ENCODE peak calls at places on chromosomes 3 and 15, in seven cellular contexts. Y is astrocyte; B is CD4-positive, alpha-beta T cell; J is uterus; A is aorta; H is CD8-positive, alpha-beta memory T cell; O is HCT116. G is an unnamed sample.

GRCh38 chr3:185382154-185382553 is 19.2 kb downstream of the MAP3K13 start:
- DNase-seq in Y (no peak), B (no peak), J (no peak), A (no peak), H (no peak), O (no peak), G (no peak)

GRCh38 chr3:25448750-25449684 is 21.0 kb downstream of the RARB start:
- DNase-seq in Y (peak), B (no peak), J (peak), A (peak), H (no peak), O (no peak), G (peak)

GRCh38 chr3:46100812-46101211 is 73.5 kb upstream of the XCR1 start:
- DNase-seq in Y (no peak), B (no peak), J (no peak), A (no peak), H (no peak), O (no peak), G (no peak)

GRCh38 chr15:78355185-78355584 is 15.0 kb downstream of the CRABP1 start:
- DNase-seq in Y (no peak), B (no peak), J (no peak), A (no peak), H (no peak), O (no peak), G (no peak)

GRCh38 chr3:4722103-4722502 is 229.0 kb downstream of the ITPR1 start:
- DNase-seq in Y (peak), B (no peak), J (no peak), A (peak), H (no peak), O (peak), G (peak)

GRCh38 chr3:62252614-62253147 is 120.7 kb downstream of the FEZF2 start:
- DNase-seq in Y (peak), B (no peak), J (no peak), A (no peak), H (no peak), O (no peak), G (no peak)

GRCh38 chr3:74074700-74075099 is 450.0 kb upstream of the PDZRN3 start:
- DNase-seq in Y (no peak), B (no peak), J (no peak), A (no peak), H (no peak), O (no peak), G (no peak)

GRCh38 chr15:70058642-70059360 is 38.9 kb downstream of the TLE3 start:
- DNase-seq in Y (no peak), B (no peak), J (no peak), A (no peak), H (peak), O (no peak), G (no peak)

GRCh38 chr3:138114431-138114918 is 933 bp downstream of the DZIP1L start:
- DNase-seq in Y (peak), B (no peak), J (no peak), A (no peak), H (no peak), O (no peak), G (no peak)

GRCh38 chr15:38690737-38691332 is 126.2 kb upstream of the RASGRP1 start:
- DNase-seq in Y (peak), B (peak), J (peak), A (peak), H (peak), O (peak), G (peak)

GRCh38 chr3:172009736-172010254 is 29.6 kb upstream of the FNDC3B start:
- DNase-seq in Y (no peak), B (no peak), J (no peak), A (no peak), H (no peak), O (no peak), G (no peak)

GRCh38 chr3:62365311-62366092 is 7.8 kb downstream of the FEZF2 start:
- DNase-seq in Y (no peak), B (no peak), J (no peak), A (no peak), H (no peak), O (no peak), G (no peak)

GRCh38 chr15:83978588-83978987 is 257.0 kb upstream of the GOLGA6L4 start:
- DNase-seq in Y (no peak), B (no peak), J (no peak), A (no peak), H (no peak), O (no peak), G (no peak)

GRCh38 chr15:98723195-98723594 is 74.9 kb downstream of the IGF1R start:
- DNase-seq in Y (no peak), B (no peak), J (no peak), A (no peak), H (no peak), O (no peak), G (no peak)

GRCh38 chr15:53830707-53831386 is 71.4 kb upstream of the WDR72 start:
- DNase-seq in Y (no peak), B (no peak), J (no peak), A (no peak), H (no peak), O (no peak), G (no peak)

GRCh38 chr3:168094877-168095610 is 680 bp downstream of the GOLIM4 start:
- DNase-seq in Y (peak), B (no peak), J (peak), A (peak), H (peak), O (peak), G (peak)

GRCh38 chr15:65029736-65030208 is 333 bp upstream of the MTFMT start:
- DNase-seq in Y (no peak), B (no peak), J (no peak), A (no peak), H (no peak), O (no peak), G (no peak)

GRCh38 chr3:192850501-192850981 is 67.1 kb downstream of the MB21D2 start:
- DNase-seq in Y (peak), B (no peak), J (no peak), A (no peak), H (no peak), O (no peak), G (peak)

GRCh38 chr3:156218353-156218744 is 98.0 kb downstream of the KCNAB1 start:
- DNase-seq in Y (peak), B (no peak), J (no peak), A (no peak), H (no peak), O (no peak), G (no peak)

GRCh38 chr3:73950781-73951180 is 326.0 kb upstream of the PDZRN3 start:
- DNase-seq in Y (no peak), B (no peak), J (no peak), A (no peak), H (no peak), O (no peak), G (peak)

GRCh38 chr3:57983734-57984518 is 24.3 kb upstream of the FLNB start:
- DNase-seq in Y (peak), B (peak), J (peak), A (peak), H (peak), O (no peak), G (peak)

GRCh38 chr3:72907851-72908620 is 20.2 kb downstream of the GXYLT2 start:
- DNase-seq in Y (peak), B (no peak), J (peak), A (peak), H (no peak), O (no peak), G (no peak)

GRCh38 chr3:150147776-150148175 is 177.1 kb upstream of the PFN2 start:
- DNase-seq in Y (peak), B (no peak), J (no peak), A (no peak), H (no peak), O (no peak), G (no peak)

GRCh38 chr3:58492385-58492970 is 582 bp downstream of the KCTD6 start:
- DNase-seq in Y (no peak), B (no peak), J (no peak), A (no peak), H (peak), O (no peak), G (no peak)

GRCh38 chr3:104367000-104367399 is 999.7 kb upstream of the ALCAM start:
- DNase-seq in Y (no peak), B (no peak), J (no peak), A (no peak), H (no peak), O (no peak), G (no peak)

GRCh38 chr3:141737108-141737507 is 990 bp upstream of the RNF7 start:
- DNase-seq in Y (no peak), B (no peak), J (no peak), A (no peak), H (no peak), O (no peak), G (no peak)

GRCh38 chr3:70000563-70001081 is 1.1 kb downstream of the SAMMSON start:
- DNase-seq in Y (no peak), B (no peak), J (no peak), A (no peak), H (no peak), O (no peak), G (peak)

GRCh38 chr15:49495993-49496747 is 73.1 kb downstream of the FGF7 start:
- DNase-seq in Y (peak), B (no peak), J (no peak), A (no peak), H (no peak), O (no peak), G (no peak)

GRCh38 chr3:129277829-129278271 is 820 bp upstream of the HMCES start:
- DNase-seq in Y (no peak), B (no peak), J (no peak), A (no peak), H (no peak), O (no peak), G (no peak)
- H3K27ac ChIP-seq in Y (peak), B (peak), J (peak), A (peak), H (peak), O (peak), G (peak)

GRCh38 chr3:16130066-16130465 is 44.4 kb upstream of the GALNT15 start:
- DNase-seq in Y (peak), B (no peak), J (no peak), A (peak), H (no peak), O (no peak), G (no peak)
- H3K27ac ChIP-seq in Y (peak), B (no peak), J (no peak), A (peak), H (no peak), O (no peak), G (no peak)

GRCh38 chr3:89964347-89964746 is 856.9 kb downstream of the EPHA3 start:
- DNase-seq in Y (peak), B (no peak), J (no peak), A (no peak), H (no peak), O (no peak), G (no peak)
- H3K27ac ChIP-seq in Y (no peak), B (no peak), J (no peak), A (no peak), H (no peak), O (no peak), G (no peak)

GRCh38 chr3:66489577-66489976 is 11.2 kb downstream of the LRIG1 start:
- DNase-seq in Y (no peak), B (no peak), J (no peak), A (no peak), H (no peak), O (no peak), G (no peak)

GRCh38 chr3:66487475-66487874 is 13.3 kb downstream of the LRIG1 start:
- DNase-seq in Y (peak), B (no peak), J (no peak), A (no peak), H (no peak), O (no peak), G (no peak)

GRCh38 chr3:66489115-66489514 is 11.7 kb downstream of the LRIG1 start:
- DNase-seq in Y (no peak), B (no peak), J (no peak), A (no peak), H (no peak), O (no peak), G (no peak)

GRCh38 chr3:66490214-66490613 is 10.6 kb downstream of the LRIG1 start:
- DNase-seq in Y (peak), B (no peak), J (no peak), A (no peak), H (no peak), O (no peak), G (no peak)

GRCh38 chr3:66488492-66488891 is 12.3 kb downstream of the LRIG1 start:
- DNase-seq in Y (no peak), B (no peak), J (no peak), A (no peak), H (no peak), O (no peak), G (no peak)
- H3K27ac ChIP-seq in Y (no peak), B (peak), J (peak), A (peak), H (no peak), O (no peak), G (no peak)

DNA sequence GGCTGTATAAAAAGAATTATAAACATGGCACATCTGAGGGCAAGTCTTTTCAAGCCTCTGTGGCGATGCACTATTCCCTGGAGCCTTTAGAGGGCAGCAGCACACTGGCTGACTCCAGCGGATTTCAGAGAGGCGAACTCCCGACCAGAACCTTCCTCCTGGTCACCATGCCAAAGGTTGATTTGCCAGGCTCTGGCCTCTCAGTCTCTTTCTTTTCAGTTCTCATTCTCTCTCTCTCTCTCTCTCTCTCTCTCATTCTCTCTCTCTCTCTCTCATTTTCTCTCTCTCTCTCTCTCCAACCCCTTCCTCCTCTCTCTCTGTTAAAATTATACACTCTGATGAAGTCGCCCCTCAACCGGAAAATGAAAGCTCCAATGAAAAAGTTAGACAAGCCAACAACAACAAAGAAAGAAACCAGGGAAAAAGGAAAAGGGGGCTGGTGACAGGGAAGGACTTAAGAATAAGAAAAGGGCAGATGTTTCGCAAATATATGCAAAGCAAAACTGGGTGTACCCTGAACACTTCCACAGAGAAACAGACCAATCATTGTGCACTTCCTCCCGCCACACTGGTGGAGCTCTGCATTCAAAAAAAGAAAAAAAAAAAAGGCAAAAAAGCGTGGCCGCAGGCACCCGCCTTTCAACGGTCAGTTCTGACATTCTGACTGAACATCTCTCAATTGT is 90.2 kb downstream of the TIGIT start:
- DNase-seq in Y (peak), B (peak), J (peak), A (peak), H (peak), O (peak), G (peak)
- H3K27ac ChIP-seq in Y (peak), B (no peak), J (peak), A (no peak), H (no peak), O (peak), G (peak)

DNA sequence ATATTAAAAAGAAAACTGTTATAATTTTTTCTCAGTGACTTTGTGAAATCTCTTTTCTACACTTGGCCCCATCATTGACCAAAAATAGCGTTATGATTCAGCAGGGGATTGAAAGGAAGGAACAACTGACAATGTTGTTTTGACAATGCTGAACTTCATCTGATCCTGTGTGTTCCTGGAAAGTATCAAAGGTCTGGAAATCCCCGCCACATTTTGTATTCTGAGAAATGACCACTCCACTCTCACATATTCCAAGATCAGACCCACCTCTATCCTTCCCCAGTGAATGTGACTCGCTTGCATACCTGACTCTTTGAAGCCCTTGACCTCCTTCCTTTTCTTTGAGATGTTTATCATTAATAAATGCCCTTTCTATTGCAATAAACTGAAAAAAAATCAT is 9.7 kb upstream of the RIOX2 start:
- DNase-seq in Y (no peak), B (no peak), J (no peak), A (no peak), H (no peak), O (no peak), G (no peak)
- H3K27ac ChIP-seq in Y (no peak), B (no peak), J (no peak), A (no peak), H (no peak), O (no peak), G (no peak)

DNA sequence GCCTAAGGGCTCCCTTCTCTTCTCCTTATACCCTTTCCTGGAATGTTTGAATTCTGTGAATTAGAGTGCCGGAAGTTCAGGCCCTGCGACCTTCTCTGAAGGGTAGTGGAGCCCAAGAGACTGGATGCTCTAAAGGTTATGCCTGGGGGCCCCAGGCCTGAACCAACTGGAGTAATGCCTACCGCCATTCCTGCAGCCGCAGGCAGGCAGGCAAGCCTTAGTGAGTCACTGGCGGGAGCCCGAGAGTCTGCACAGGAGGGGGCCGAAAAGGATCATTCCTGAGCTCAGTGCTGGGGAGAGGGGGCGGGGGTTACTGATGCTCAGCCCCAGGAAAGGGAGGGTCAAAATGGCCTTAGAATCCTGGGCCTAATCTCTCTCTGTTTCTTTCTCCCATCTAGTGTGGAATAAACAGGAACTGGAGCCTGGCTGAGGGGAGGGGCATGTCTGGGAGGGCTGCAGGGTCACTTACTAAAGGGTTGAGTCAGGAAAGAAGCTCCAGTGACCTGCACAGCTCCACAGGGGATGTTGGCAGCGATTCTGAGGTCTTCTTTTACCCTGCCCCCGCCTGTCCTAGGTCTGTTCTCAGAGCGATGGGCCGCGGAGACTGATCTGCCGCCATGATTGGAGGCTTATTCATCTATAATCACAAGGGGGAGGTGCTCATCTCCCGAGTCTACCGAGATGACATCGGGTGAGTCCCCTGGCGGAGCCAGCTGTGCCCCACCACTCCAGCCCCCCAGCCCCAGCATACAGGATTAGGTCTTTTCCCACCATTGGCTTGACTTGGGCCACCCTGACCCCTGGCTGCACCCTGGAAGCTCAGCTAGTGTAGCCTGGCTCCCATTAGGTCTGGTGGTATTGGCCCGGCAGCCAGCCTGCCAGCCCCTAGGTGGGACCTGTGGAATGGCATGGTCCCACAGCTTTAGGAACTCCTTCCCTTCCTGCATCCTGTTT is 2.0 kb downstream of the AP2M1 start:
- DNase-seq in Y (peak), B (no peak), J (peak), A (peak), H (no peak), O (peak), G (peak)
- H3K27ac ChIP-seq in Y (peak), B (no peak), J (peak), A (peak), H (peak), O (peak), G (peak)

GRCh38 chr15:42499888-42500609 is 4.6 kb downstream of the SNAP23 start:
- DNase-seq in Y (no peak), B (no peak), J (no peak), A (no peak), H (no peak), O (no peak), G (no peak)
- H3K27ac ChIP-seq in Y (peak), B (no peak), J (peak), A (peak), H (peak), O (peak), G (no peak)